ENCODE peak calls at places on chromosomes 13 and 19, in ten cellular contexts. P, H, O, N, G, L, B, K, T and F are unnamed samples.

GRCh38 chr19:42652021-42652420 is 57.3 kb upstream of the CEACAM8 start:
- DNase-seq in P (no peak), H (no peak), O (no peak), N (no peak), G (no peak), L (no peak), B (no peak), K (no peak), T (no peak), F (no peak)

GRCh38 chr13:47623862-47624261 is 377.2 kb downstream of the SUCLA2 start:
- DNase-seq in P (no peak), H (no peak), O (no peak), N (no peak), G (no peak), L (no peak), B (no peak), K (no peak), T (no peak), F (no peak)

GRCh38 chr19:49057636-49058234 is at the start of gene CGB7:
- DNase-seq in P (peak), H (no peak), O (no peak), N (peak), G (no peak), L (no peak), B (peak), K (peak), T (peak), F (no peak)

GRCh38 chr19:38247126-38247525 is 9.0 kb downstream of the PPP1R14A start:
- DNase-seq in P (no peak), H (no peak), O (no peak), N (no peak), G (no peak), L (no peak), B (no peak), K (no peak), T (no peak), F (no peak)

GRCh38 chr19:46372901-46373572 is 26.1 kb downstream of the PPP5C start:
- DNase-seq in P (no peak), H (no peak), O (no peak), N (no peak), G (no peak), L (no peak), B (no peak), K (no peak), T (peak), F (no peak)

GRCh38 chr13:75738841-75739240 is 102.7 kb downstream of the LMO7 start:
- DNase-seq in P (no peak), H (no peak), O (no peak), N (no peak), G (no peak), L (no peak), B (no peak), K (no peak), T (no peak), F (no peak)

GRCh38 chr13:30319703-30320102 is 12.4 kb upstream of the KATNAL1 start:
- DNase-seq in P (no peak), H (no peak), O (no peak), N (no peak), G (no peak), L (no peak), B (no peak), K (no peak), T (no peak), F (no peak)

GRCh38 chr13:22451345-22451744 is 729.4 kb upstream of the SGCG start:
- DNase-seq in P (no peak), H (no peak), O (no peak), N (no peak), G (no peak), L (no peak), B (no peak), K (no peak), T (no peak), F (no peak)

GRCh38 chr13:99103536-99103935 is 97.1 kb upstream of the UBAC2 start:
- DNase-seq in P (no peak), H (no peak), O (no peak), N (no peak), G (no peak), L (no peak), B (no peak), K (no peak), T (no peak), F (no peak)

GRCh38 chr19:508204-509150 is 1.2 kb downstream of the TPGS1 start:
- DNase-seq in P (no peak), H (no peak), O (no peak), N (no peak), G (no peak), L (no peak), B (no peak), K (peak), T (no peak), F (no peak)

GRCh38 chr13:71704650-71705049 is 162.4 kb downstream of the DACH1 start:
- DNase-seq in P (no peak), H (no peak), O (no peak), N (no peak), G (no peak), L (no peak), B (no peak), K (no peak), T (no peak), F (no peak)

GRCh38 chr19:8254286-8255001 is 45.3 kb downstream of the CERS4 start:
- DNase-seq in P (no peak), H (no peak), O (no peak), N (no peak), G (no peak), L (no peak), B (no peak), K (no peak), T (no peak), F (no peak)

GRCh38 chr13:37914781-37915391 is 45.3 kb upstream of the TRPC4 start:
- DNase-seq in P (no peak), H (no peak), O (no peak), N (no peak), G (no peak), L (no peak), B (no peak), K (no peak), T (peak), F (no peak)

GRCh38 chr19:51427220-51427619 is 9.8 kb upstream of the SIGLEC10 start:
- DNase-seq in P (no peak), H (no peak), O (no peak), N (no peak), G (no peak), L (no peak), B (no peak), K (peak), T (no peak), F (no peak)

GRCh38 chr13:28611021-28611420 is 47.9 kb upstream of the POMP start:
- DNase-seq in P (no peak), H (no peak), O (no peak), N (no peak), G (no peak), L (no peak), B (no peak), K (no peak), T (no peak), F (no peak)

GRCh38 chr19:41564515-41565383 is 11.2 kb upstream of the CEACAM21 start:
- DNase-seq in P (no peak), H (no peak), O (no peak), N (no peak), G (no peak), L (no peak), B (no peak), K (no peak), T (peak), F (no peak)

GRCh38 chr13:65461590-65461989 is 1768.5 kb downstream of the PCDH9 start:
- DNase-seq in P (no peak), H (no peak), O (no peak), N (no peak), G (no peak), L (no peak), B (no peak), K (no peak), T (no peak), F (no peak)

GRCh38 chr19:4089400-4089908 is 22.8 kb upstream of the ZBTB7A start:
- DNase-seq in P (no peak), H (no peak), O (no peak), N (peak), G (no peak), L (no peak), B (no peak), K (peak), T (no peak), F (peak)

GRCh38 chr13:93180376-93180966 is 46.1 kb upstream of the GPC6 start:
- DNase-seq in P (no peak), H (no peak), O (no peak), N (no peak), G (no peak), L (no peak), B (no peak), K (no peak), T (no peak), F (no peak)

GRCh38 chr13:102597029-102598015 is 536 bp downstream of the TPP2 start:
- DNase-seq in P (peak), H (no peak), O (no peak), N (peak), G (no peak), L (no peak), B (no peak), K (no peak), T (peak), F (peak)

GRCh38 chr13:96771501-96772367 is 222.5 kb downstream of the OXGR1 start:
- DNase-seq in P (no peak), H (no peak), O (no peak), N (no peak), G (no peak), L (no peak), B (no peak), K (no peak), T (no peak), F (no peak)

GRCh38 chr19:2201473-2202148 is 34.5 kb downstream of the PLEKHJ1 start:
- DNase-seq in P (no peak), H (no peak), O (no peak), N (no peak), G (no peak), L (no peak), B (no peak), K (no peak), T (no peak), F (no peak)

GRCh38 chr13:31240921-31241320 is 41.1 kb downstream of the B3GLCT start:
- DNase-seq in P (no peak), H (no peak), O (no peak), N (no peak), G (no peak), L (no peak), B (no peak), K (no peak), T (no peak), F (no peak)

GRCh38 chr19:33676999-33677665 is 55.4 kb downstream of the CHST8 start:
- DNase-seq in P (no peak), H (no peak), O (no peak), N (no peak), G (no peak), L (no peak), B (peak), K (peak), T (no peak), F (no peak)

GRCh38 chr13:98445340-98446233 is 131.3 kb downstream of the STK24 start:
- DNase-seq in P (peak), H (peak), O (peak), N (peak), G (peak), L (no peak), B (peak), K (peak), T (peak), F (peak)

GRCh38 chr19:13850910-13851753 is 25.8 kb upstream of the NANOS3 start:
- DNase-seq in P (peak), H (peak), O (no peak), N (peak), G (no peak), L (peak), B (peak), K (peak), T (peak), F (no peak)

GRCh38 chr13:30872685-30873443 is 33.2 kb upstream of the MEDAG start:
- DNase-seq in P (no peak), H (no peak), O (no peak), N (no peak), G (no peak), L (no peak), B (no peak), K (no peak), T (peak), F (no peak)

GRCh38 chr13:20401958-20402856 is 123.5 kb downstream of the CRYL1 start:
- DNase-seq in P (no peak), H (no peak), O (no peak), N (no peak), G (no peak), L (no peak), B (peak), K (no peak), T (no peak), F (no peak)

GRCh38 chr19:19474950-19475781 is 40.2 kb downstream of the TSSK6 start:
- DNase-seq in P (no peak), H (no peak), O (no peak), N (no peak), G (no peak), L (no peak), B (no peak), K (peak), T (no peak), F (no peak)

GRCh38 chr13:39100996-39101751 is 62.9 kb downstream of the NHLRC3 start:
- DNase-seq in P (no peak), H (no peak), O (no peak), N (no peak), G (no peak), L (no peak), B (no peak), K (no peak), T (no peak), F (no peak)

GRCh38 chr13:90553167-90553566 is 794.3 kb upstream of the MIR17HG start:
- DNase-seq in P (no peak), H (no peak), O (no peak), N (no peak), G (no peak), L (no peak), B (no peak), K (no peak), T (no peak), F (no peak)

GRCh38 chr13:102536695-102537485 is 59.9 kb upstream of the TPP2 start:
- DNase-seq in P (no peak), H (no peak), O (no peak), N (no peak), G (no peak), L (no peak), B (no peak), K (no peak), T (peak), F (no peak)

DNA sequence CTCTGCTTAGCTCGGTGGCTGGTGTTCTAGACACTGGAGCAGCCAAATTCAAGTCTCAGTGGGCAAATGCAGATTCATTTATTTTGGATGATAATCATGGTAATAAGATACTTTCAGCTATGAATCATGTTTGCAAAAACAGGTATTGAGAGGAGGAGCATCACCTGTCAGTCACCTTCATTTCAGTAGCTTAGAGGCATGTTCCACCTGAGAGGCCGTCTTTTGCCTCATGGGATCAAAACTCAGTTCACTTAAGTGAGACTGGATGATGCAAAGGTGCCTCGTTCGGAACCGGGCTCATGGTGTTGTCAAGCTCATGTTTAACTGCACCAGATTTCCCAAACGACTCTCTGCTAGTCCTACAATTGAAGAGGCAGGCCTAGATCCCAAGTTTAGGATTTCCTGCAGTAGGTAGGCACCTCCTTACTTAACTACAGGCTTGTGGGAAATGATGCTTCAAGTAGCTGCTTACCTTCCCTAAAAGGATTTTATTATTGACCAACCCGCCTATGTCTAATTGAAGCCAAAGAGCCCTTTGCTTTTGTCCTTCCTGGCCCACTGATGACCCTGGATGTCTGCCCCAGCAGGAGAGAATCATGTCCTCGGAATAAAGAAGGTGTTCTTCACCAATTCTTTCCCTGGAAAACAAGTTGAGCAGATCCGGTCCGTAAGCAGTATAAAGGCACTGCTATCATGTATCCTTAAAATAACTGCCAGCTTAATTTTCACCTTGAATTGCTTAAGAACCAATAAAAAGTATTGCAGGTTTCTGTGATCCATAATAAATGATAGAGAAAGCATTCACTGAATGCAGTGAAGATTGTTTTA is 60.0 kb downstream of the ZAR1L start:
- DNase-seq in P (no peak), H (no peak), O (no peak), N (no peak), G (no peak), L (no peak), B (no peak), K (no peak), T (peak), F (no peak)
- TF ChIP-seq POLR2A in P (no peak), H (no peak), O (no peak), N (no peak), G (no peak), L (no peak), B (no peak), K (no peak), T (no peak), F (no peak)

GRCh38 chr19:43739419-43739818 is 15.3 kb downstream of the SMG9 start:
- DNase-seq in P (no peak), H (no peak), O (no peak), N (peak), G (no peak), L (no peak), B (peak), K (no peak), T (no peak), F (no peak)
- TF ChIP-seq POLR2AphosphoS5 in P (no peak), H (no peak), O (no peak), N (peak), G (no peak), L (no peak), B (peak), K (no peak), T (no peak), F (no peak)

GRCh38 chr19:54189020-54189667 is at the start of gene MBOAT7:
- DNase-seq in P (peak), H (no peak), O (no peak), N (no peak), G (no peak), L (no peak), B (no peak), K (no peak), T (no peak), F (peak)
- TF ChIP-seq POLR2A in P (peak), H (peak), O (peak), N (peak), G (no peak), L (no peak), B (no peak), K (no peak), T (no peak), F (peak)

GRCh38 chr13:108223850-108224503 is 5.8 kb downstream of the ABHD13 start:
- DNase-seq in P (no peak), H (no peak), O (no peak), N (no peak), G (no peak), L (no peak), B (no peak), K (no peak), T (no peak), F (no peak)

GRCh38 chr13:108227651-108228272 is 9.6 kb downstream of the ABHD13 start:
- DNase-seq in P (no peak), H (peak), O (no peak), N (no peak), G (no peak), L (no peak), B (no peak), K (no peak), T (peak), F (no peak)

GRCh38 chr13:108230377-108230776 is 12.2 kb downstream of the ABHD13 start:
- DNase-seq in P (no peak), H (no peak), O (no peak), N (no peak), G (no peak), L (no peak), B (no peak), K (no peak), T (no peak), F (no peak)

GRCh38 chr13:108225440-108225839 is 7.2 kb downstream of the ABHD13 start:
- DNase-seq in P (no peak), H (no peak), O (no peak), N (no peak), G (no peak), L (no peak), B (no peak), K (no peak), T (no peak), F (no peak)

GRCh38 chr13:108226184-108226583 is 8.0 kb downstream of the ABHD13 start:
- DNase-seq in P (no peak), H (no peak), O (no peak), N (no peak), G (no peak), L (no peak), B (no peak), K (no peak), T (no peak), F (no peak)
- TF ChIP-seq POLR2AphosphoS5 in P (no peak), H (no peak), O (no peak), N (no peak), G (no peak), L (no peak), B (no peak), K (no peak), T (no peak), F (no peak)

GRCh38 chr13:51583469-51583874 is 790 bp upstream of the WDFY2 start:
- DNase-seq in P (no peak), H (no peak), O (no peak), N (no peak), G (no peak), L (no peak), B (no peak), K (no peak), T (no peak), F (no peak)
- TF ChIP-seq POLR2A in P (peak), H (no peak), O (no peak), N (no peak), G (no peak), L (no peak), B (no peak), K (no peak), T (no peak), F (no peak)

GRCh38 chr13:33186851-33187250 is 98.7 kb downstream of the STARD13 start:
- DNase-seq in P (no peak), H (no peak), O (no peak), N (no peak), G (no peak), L (no peak), B (no peak), K (no peak), T (peak), F (no peak)
- TF ChIP-seq POLR2AphosphoS5 in P (no peak), H (no peak), O (no peak), N (peak), G (no peak), L (peak), B (no peak), K (no peak), T (peak), F (no peak)